ENCODE peak calls at places on chromosome 10, in four cellular contexts. R, M, O and H are unnamed samples.

GRCh38 chr10:125165584-125166340 is 5.4 kb upstream of the CTBP2 start:
- DNase-seq in R (no peak), M (no peak), O (peak), H (peak)

GRCh38 chr10:61438141-61438984 is 14.8 kb downstream of the TMEM26 start:
- DNase-seq in R (no peak), M (no peak), O (no peak), H (no peak)

GRCh38 chr10:30701471-30702173 is 72.1 kb upstream of the LYZL2 start:
- DNase-seq in R (no peak), M (peak), O (peak), H (no peak)

GRCh38 chr10:114075093-114075492 is 31.4 kb downstream of the ADRB1 start:
- DNase-seq in R (no peak), M (no peak), O (no peak), H (no peak)

GRCh38 chr10:88923525-88923924 is 29.0 kb downstream of the ACTA2 start:
- DNase-seq in R (no peak), M (no peak), O (no peak), H (no peak)

GRCh38 chr10:125592897-125593296 is 90.1 kb downstream of the TEX36 start:
- DNase-seq in R (no peak), M (no peak), O (no peak), H (no peak)

GRCh38 chr10:61901829-61902447 is 439 bp downstream of the ARID5B start:
- DNase-seq in R (no peak), M (no peak), O (no peak), H (no peak)

GRCh38 chr10:123972481-123973401 is 81.1 kb upstream of the CPXM2 start:
- DNase-seq in R (no peak), M (peak), O (no peak), H (no peak)

GRCh38 chr10:73218466-73219191 is 28.4 kb downstream of the DNAJC9 start:
- DNase-seq in R (no peak), M (no peak), O (no peak), H (no peak)

GRCh38 chr10:89773081-89773480 is 71.7 kb downstream of the KIF20B start:
- DNase-seq in R (no peak), M (no peak), O (no peak), H (no peak)

GRCh38 chr10:24929056-24929544 is 23.3 kb downstream of the PRTFDC1 start:
- DNase-seq in R (no peak), M (no peak), O (no peak), H (no peak)

GRCh38 chr10:102712843-102713242 is 1.4 kb downstream of the ARL3 start:
- DNase-seq in R (no peak), M (no peak), O (no peak), H (no peak)

GRCh38 chr10:102713483-102713813 is 749 bp downstream of the ARL3 start:
- DNase-seq in R (no peak), M (no peak), O (no peak), H (no peak)

GRCh38 chr10:102713814-102714620 is at the start of gene ARL3:
- DNase-seq in R (peak), M (peak), O (peak), H (peak)

GRCh38 chr10:102712089-102712488 is 2.1 kb downstream of the ARL3 start:
- DNase-seq in R (no peak), M (no peak), O (no peak), H (no peak)

GRCh38 chr10:102710604-102711003 is 3.6 kb downstream of the ARL3 start:
- DNase-seq in R (no peak), M (no peak), O (no peak), H (peak)
- TF ChIP-seq CTCF in R (peak), M (no peak), O (no peak), H (peak)

GRCh38 chr10:35375091-35375765 is 38.9 kb downstream of the CCNY start:
- DNase-seq in R (no peak), M (no peak), O (no peak), H (no peak)
- TF ChIP-seq CTCF in R (no peak), M (no peak), O (no peak), H (no peak)

GRCh38 chr10:127243490-127244272 is 47.3 kb upstream of the INSYN2A start:
- DNase-seq in R (no peak), M (no peak), O (peak), H (no peak)
- TF ChIP-seq CTCF in R (peak), M (no peak), O (no peak), H (peak)

DNA sequence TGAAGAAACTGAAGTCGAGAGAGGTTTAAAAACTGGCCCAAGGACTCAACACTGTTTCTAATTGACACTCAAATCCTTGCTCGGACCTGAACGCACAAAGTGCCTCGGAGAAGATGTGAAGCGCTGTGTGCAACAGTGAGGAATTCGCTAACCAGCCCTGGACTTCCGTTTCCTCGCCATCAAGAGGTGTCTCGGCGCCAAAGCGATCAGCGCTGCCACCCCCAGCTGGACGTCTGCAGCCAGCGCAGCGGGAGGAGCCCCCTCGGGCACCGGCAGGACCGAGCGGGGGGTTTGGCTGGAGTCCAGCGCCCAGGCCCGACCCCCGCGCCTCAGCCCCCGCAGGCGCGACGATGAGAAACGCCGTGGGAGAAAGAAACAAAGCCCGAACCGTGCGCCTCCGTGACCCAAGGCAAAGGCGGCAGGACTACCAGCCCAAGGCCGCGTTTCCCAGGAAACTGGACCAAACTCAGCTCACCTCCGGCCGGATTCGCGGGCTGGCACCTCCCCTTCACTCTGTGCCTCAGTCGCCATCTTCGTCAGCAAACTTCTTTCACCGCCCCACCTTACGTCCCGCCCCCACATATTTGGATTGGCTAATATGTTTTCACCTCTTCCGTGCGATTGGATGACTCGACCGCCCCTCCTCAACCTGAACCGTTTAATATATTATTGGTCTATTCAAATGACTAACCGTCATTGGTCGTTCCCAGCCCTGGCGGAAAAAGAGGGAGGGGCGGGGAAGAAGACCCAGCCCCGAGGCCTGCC is at the start of gene ARHGAP19:
- DNase-seq in R (peak), M (peak), O (peak), H (peak)
- TF ChIP-seq CTCF in R (peak), M (no peak), O (no peak), H (peak)